ENCODE peak calls at places on chromosomes 12 and 14, in four cellular contexts. N is HFF-Myc, H is bronchial epithelial cell, R is MM.1S. C is an unnamed sample.

GRCh38 chr12:47992776-47993175 is 11.5 kb downstream of the COL2A1 start:
- DNase-seq in N (no peak), R (no peak), H (no peak), C (no peak)

GRCh38 chr12:93972411-93973208 is 175.8 kb upstream of the PLXNC1 start:
- DNase-seq in R (no peak), H (peak; percentile 8), N (no peak), C (no peak)

GRCh38 chr14:26255213-26255612 is 342.6 kb downstream of the NOVA1 start:
- DNase-seq in R (no peak), N (no peak), H (peak; percentile 61), C (no peak)

GRCh38 chr14:105925615-105926414 is 399.4 kb downstream of the TMEM121 start:
- DNase-seq in R (no peak), H (no peak), N (no peak), C (peak; percentile 23)

GRCh38 chr12:82740129-82741000 is 53.7 kb downstream of the TMTC2 start:
- DNase-seq in H (peak; percentile 74), N (peak; percentile 52), R (no peak), C (no peak)

GRCh38 chr14:72518809-72519377 is 375.0 kb downstream of the DPF3 start:
- DNase-seq in N (no peak), R (peak; percentile 79), H (no peak), C (peak; percentile 87)

GRCh38 chr12:25249951-25250738 is 584 bp downstream of the KRAS start:
- DNase-seq in N (no peak), H (no peak), R (peak; percentile 84), C (peak; percentile 61)

GRCh38 chr14:90554341-90554740 is 157.5 kb downstream of the CALM1 start:
- DNase-seq in N (no peak), H (peak; percentile 28), R (no peak), C (no peak)

DNA sequence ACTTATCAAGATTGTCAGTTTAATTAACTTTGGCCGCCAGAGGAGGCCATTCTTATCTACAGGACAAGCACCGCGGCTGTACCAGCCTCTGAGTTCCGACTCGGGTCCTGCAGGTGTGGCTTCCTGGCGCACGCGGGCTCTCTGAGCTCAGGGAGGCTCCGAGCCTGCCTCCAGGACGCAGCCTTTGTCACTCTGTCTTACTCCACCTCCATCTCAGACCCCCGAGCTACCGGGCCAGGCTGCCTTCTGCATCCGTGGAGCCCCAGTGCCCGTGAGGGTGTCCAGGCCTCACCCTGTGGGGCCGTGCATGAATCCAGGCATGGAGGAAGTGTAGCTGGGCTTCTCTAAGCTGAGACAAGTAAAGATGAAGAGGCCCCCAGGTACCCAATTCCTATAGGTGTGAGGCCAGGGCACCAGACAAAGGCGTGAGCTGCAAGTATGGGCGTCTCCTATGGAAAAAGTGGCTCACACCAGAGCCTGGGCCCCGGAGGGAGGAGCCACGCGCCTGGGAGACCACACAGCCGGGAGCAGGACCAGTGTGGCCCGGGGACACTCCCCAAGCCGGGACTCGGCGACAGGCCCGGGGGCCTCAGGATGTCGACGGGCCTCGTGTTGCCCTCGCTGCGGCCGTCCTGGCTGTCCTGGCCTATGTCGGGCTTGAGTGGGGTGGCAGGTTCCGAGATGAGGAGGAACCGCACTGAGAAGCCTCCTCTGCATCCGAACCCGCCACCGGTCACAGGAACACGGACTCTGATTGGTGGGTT is 42.8 kb downstream of the NOC4L start:
- DNase-seq in N (no peak), R (no peak), H (no peak), C (no peak)
- TF ChIP-seq CTCF in N (no peak), R (no peak), H (no peak), C (no peak)

DNA sequence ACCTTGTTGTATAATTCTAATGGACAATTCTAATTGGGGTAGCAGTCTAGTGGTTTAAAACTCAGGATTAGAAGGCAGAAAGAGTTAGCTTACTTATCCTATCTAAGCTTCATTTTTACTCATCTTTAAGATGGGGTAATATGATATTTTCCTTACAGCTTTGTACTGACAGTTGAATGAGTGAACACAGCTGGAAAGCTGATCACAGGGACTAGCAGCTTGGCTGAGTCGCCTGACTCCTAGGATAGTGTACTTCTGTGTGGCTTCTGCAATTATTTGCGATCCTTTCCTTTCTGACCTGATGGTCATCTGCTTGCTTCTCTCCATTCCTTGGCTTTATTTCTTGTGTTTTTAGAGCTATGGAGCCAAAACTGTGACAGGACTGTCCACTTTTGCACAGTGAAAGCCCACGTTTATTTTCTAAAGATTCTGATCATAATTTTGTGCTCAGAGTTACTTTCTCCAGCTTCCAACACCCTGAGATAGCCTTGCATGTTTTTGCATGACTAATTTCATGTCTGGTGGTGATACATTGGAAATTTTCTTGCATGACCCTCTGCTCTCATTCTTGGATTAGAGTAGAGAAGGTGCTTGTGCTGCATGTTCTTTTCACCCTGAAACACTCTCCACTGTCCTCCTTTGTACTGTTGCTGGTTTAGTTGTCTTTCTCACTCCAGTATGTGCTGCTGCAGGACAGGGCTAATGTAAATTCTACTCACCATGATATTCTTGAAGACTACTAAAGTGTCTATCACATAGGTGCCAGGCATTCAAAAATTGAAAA is 377.0 kb upstream of the ATP2B1 start:
- DNase-seq in R (no peak), N (no peak), H (peak; percentile 28), C (no peak)
- H3K4me3 ChIP-seq in R (no peak overlapping the region), N (no peak overlapping the region), H (no peak overlapping the region), C (no peak overlapping the region)

GRCh38 chr14:28673056-28673455 is 93.5 kb upstream of the FOXG1 start:
- DNase-seq in H (peak; percentile 53), N (no peak), R (no peak), C (no peak)

GRCh38 chr14:28671425-28671824 is 95.2 kb upstream of the FOXG1 start:
- DNase-seq in N (no peak), R (no peak), H (peak; percentile 85), C (no peak)

GRCh38 chr14:28678887-28679286 is 87.7 kb upstream of the FOXG1 start:
- DNase-seq in H (no peak), N (no peak), R (no peak), C (no peak)

GRCh38 chr14:28677381-28677780 is 89.2 kb upstream of the FOXG1 start:
- DNase-seq in H (no peak), N (no peak), R (no peak), C (no peak)

DNA sequence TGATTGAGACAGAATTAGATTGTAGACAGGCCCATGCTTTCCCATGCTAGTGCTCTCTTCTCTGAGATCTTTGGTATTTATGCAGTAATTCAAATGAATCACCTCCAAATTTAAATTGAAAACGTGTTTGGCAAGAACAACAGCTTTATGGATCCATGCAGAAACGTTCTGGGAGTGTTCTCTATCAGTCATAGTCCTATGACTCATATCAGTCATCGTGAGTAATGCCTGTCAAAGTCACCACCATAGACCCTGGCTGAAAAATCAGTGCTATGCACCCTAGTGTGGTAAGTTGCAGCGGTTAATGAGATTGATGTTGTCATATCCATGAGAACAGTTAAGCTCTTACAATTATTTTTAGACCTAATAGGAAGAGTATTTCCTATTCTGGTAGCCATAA is 90.1 kb upstream of the FOXG1 start:
- DNase-seq in H (peak; percentile 99), R (no peak), N (no peak), C (peak; percentile 0)
- TF ChIP-seq CTCF in H (no peak), R (no peak), N (no peak), C (no peak)

GRCh38 chr12:55824726-55825125 is 4.7 kb downstream of the DNAJC14 start:
- DNase-seq in N (no peak), H (no peak), R (no peak), C (no peak)
- H3K4me3 ChIP-seq in N (no peak overlapping the region), H (no peak overlapping the region), R (no peak overlapping the region), C (no peak overlapping the region)

GRCh38 chr14:51733147-51733546 is 81.4 kb downstream of the FRMD6 start:
- DNase-seq in H (no peak), N (no peak), R (no peak), C (no peak)

GRCh38 chr14:51735851-51736250 is 84.1 kb downstream of the FRMD6 start:
- DNase-seq in H (no peak), R (no peak), N (no peak), C (no peak)

GRCh38 chr14:51743588-51744000 is 91.9 kb downstream of the FRMD6 start:
- DNase-seq in N (no peak), H (no peak), R (no peak), C (no peak)

GRCh38 chr14:51744372-51745150 is 92.9 kb downstream of the FRMD6 start:
- DNase-seq in R (no peak), N (no peak), H (no peak), C (no peak)

DNA sequence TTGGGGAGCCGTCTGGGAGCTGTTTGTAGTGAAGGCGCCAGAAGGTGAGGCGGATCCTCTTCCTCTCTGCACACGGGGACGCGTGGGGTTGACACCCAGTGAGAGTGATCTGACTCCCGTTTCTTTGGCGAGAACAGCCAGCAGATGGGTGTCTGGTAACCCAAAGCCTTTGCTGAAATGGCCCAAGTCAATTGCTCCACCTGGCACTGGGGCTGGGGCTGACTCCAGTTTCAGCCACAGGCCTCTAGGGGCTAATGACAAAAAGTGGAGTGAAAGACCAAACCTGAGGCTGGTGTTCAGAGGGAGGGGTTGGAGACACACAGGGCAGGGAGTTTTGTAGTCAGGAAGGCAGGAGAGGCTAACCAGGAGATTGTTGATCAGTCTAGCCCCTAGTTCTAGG is 87.0 kb downstream of the FRMD6 start:
- DNase-seq in H (no peak), R (peak; percentile 59), N (no peak), C (peak; percentile 64)
- TF ChIP-seq CTCF in H (no peak), R (peak; percentile 24), N (peak; percentile 9), C (peak; percentile 20)

GRCh38 chr12:51216652-51217051 is 1.2 kb downstream of the POU6F1 start:
- DNase-seq in H (no peak), N (no peak), R (no peak), C (no peak)
- H3K4me3 ChIP-seq in H (peak overlapping the region; percentile 53), N (peak overlapping the region; percentile 59), R (no peak overlapping the region), C (peak overlapping the region; percentile 97)

GRCh38 chr12:57147641-57147944 is 174 bp upstream of the LRP1-AS start:
- DNase-seq in R (no peak), H (no peak), N (no peak), C (no peak)

GRCh38 chr12:57146092-57146491 is 1.3 kb downstream of the LRP1-AS start:
- DNase-seq in N (no peak), H (no peak), R (no peak), C (no peak)

GRCh38 chr12:57143454-57143853 is 4.0 kb downstream of the LRP1-AS start:
- DNase-seq in N (no peak), R (no peak), H (no peak), C (no peak)

GRCh38 chr12:57146925-57147640 is at the start of gene LRP1-AS:
- DNase-seq in N (no peak), R (no peak), H (no peak), C (no peak)

DNA sequence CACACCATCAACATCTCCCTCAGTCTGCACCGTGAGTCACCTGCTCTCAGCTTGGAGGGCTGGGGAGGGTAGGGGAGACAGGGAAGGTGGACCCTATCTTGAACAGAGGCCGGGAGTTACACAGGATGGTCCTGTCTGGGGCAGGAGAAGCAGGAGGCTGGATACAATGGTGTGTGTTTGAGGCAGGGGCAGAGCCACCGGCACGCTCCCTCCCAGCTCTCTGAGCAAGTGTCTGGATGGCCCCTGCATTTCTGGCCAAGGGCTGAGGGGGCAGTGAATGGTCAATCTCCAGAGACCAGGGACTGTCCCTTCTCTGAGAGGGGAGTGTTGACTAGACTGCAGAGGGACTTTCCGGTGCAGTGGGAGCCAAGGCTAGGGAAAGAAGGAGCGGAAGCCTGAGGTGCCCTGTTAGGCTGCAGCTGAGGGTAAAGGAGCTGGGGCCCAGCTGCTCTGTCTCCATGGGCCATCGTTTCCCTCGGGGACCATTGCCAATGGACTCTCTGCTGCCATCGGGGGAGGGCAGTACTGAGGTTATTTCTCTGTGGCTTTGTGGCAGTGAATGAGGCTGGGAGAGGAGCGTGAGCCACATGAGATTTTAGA is 1.9 kb downstream of the LRP1-AS start:
- DNase-seq in R (no peak), H (no peak), N (no peak), C (no peak)
- TF ChIP-seq CTCF in R (no peak), H (no peak), N (no peak), C (no peak)

C was measured in GM12865.